ENCODE peak calls at places on chromosomes 7 and 10, in five cellular contexts. One of them, this sample, is unnamed.

GRCh38 chr7:158532093-158532627 is 55.5 kb downstream of the PTPRN2 start:
- DNase-seq in lower lobe of right lung: no peak
- DNase-seq in A549: no peak
- DNase-seq in HL-60: no peak
- DNase-seq in tibial artery: no peak
- DNase-seq in this sample: no peak

GRCh38 chr7:129569811-129570215 is 41.7 kb upstream of the NRF1 start:
- DNase-seq in HL-60: no peak
- DNase-seq in tibial artery: no peak
- DNase-seq in lower lobe of right lung: no peak
- DNase-seq in A549: peak
- DNase-seq in this sample: peak

GRCh38 chr7:136102881-136103280 is 125.7 kb upstream of the MTPN start:
- DNase-seq in tibial artery: no peak
- DNase-seq in lower lobe of right lung: no peak
- DNase-seq in A549: no peak
- DNase-seq in HL-60: no peak
- DNase-seq in this sample: no peak

GRCh38 chr7:96093435-96093834 is 228.5 kb downstream of the SLC25A13 start:
- DNase-seq in A549: peak
- DNase-seq in HL-60: no peak
- DNase-seq in lower lobe of right lung: no peak
- DNase-seq in tibial artery: no peak
- DNase-seq in this sample: no peak

GRCh38 chr10:12847361-12847975 is 154.0 kb downstream of the CCDC3 start:
- DNase-seq in A549: peak
- DNase-seq in lower lobe of right lung: no peak
- DNase-seq in HL-60: no peak
- DNase-seq in tibial artery: no peak
- DNase-seq in this sample: no peak

GRCh38 chr10:43172645-43173044 is 34.4 kb downstream of the CSGALNACT2 start:
- DNase-seq in tibial artery: no peak
- DNase-seq in A549: no peak
- DNase-seq in HL-60: no peak
- DNase-seq in lower lobe of right lung: no peak
- DNase-seq in this sample: no peak

GRCh38 chr10:13904053-13904452 is 317.3 kb downstream of the PRPF18 start:
- DNase-seq in lower lobe of right lung: peak
- DNase-seq in HL-60: no peak
- DNase-seq in A549: no peak
- DNase-seq in tibial artery: no peak
- DNase-seq in this sample: no peak

GRCh38 chr7:33072471-33072870 is 9.9 kb upstream of the NT5C3A start:
- DNase-seq in lower lobe of right lung: no peak
- DNase-seq in A549: no peak
- DNase-seq in tibial artery: no peak
- DNase-seq in HL-60: no peak
- DNase-seq in this sample: no peak

GRCh38 chr10:43688348-43688892 is 39.7 kb upstream of the ZNF32 start:
- DNase-seq in lower lobe of right lung: no peak
- DNase-seq in tibial artery: no peak
- DNase-seq in A549: no peak
- DNase-seq in HL-60: no peak
- DNase-seq in this sample: no peak

GRCh38 chr10:124657806-124658205 is 86.4 kb downstream of the FAM53B start:
- DNase-seq in tibial artery: no peak
- DNase-seq in A549: no peak
- DNase-seq in HL-60: peak
- DNase-seq in lower lobe of right lung: no peak
- DNase-seq in this sample: no peak

GRCh38 chr10:131872837-131873375 is 27.9 kb upstream of the PPP2R2D start:
- DNase-seq in lower lobe of right lung: no peak
- DNase-seq in tibial artery: peak
- DNase-seq in HL-60: no peak
- DNase-seq in A549: no peak
- DNase-seq in this sample: no peak

GRCh38 chr7:18727094-18727870 is 231.7 kb downstream of the HDAC9 start:
- DNase-seq in HL-60: no peak
- DNase-seq in A549: no peak
- DNase-seq in lower lobe of right lung: no peak
- DNase-seq in tibial artery: no peak
- DNase-seq in this sample: no peak

GRCh38 chr7:92837214-92837749 is 909 bp upstream of the CDK6 start:
- DNase-seq in HL-60: no peak
- DNase-seq in A549: no peak
- DNase-seq in tibial artery: no peak
- DNase-seq in lower lobe of right lung: no peak
- DNase-seq in this sample: no peak

GRCh38 chr7:25565949-25566348 is 337.7 kb upstream of the NPVF start:
- DNase-seq in lower lobe of right lung: peak
- DNase-seq in HL-60: peak
- DNase-seq in tibial artery: peak
- DNase-seq in A549: peak
- DNase-seq in this sample: peak

GRCh38 chr7:36943591-36944430 is 219.5 kb upstream of the AOAH start:
- DNase-seq in lower lobe of right lung: no peak
- DNase-seq in A549: no peak
- DNase-seq in tibial artery: no peak
- DNase-seq in HL-60: no peak
- DNase-seq in this sample: no peak

GRCh38 chr7:105890290-105890997 is 14.0 kb upstream of the ATXN7L1 start:
- DNase-seq in A549: no peak
- DNase-seq in tibial artery: no peak
- DNase-seq in HL-60: no peak
- DNase-seq in lower lobe of right lung: no peak
- DNase-seq in this sample: no peak

GRCh38 chr7:17965600-17965999 is 25.3 kb upstream of the SNX13 start:
- DNase-seq in tibial artery: no peak
- DNase-seq in lower lobe of right lung: no peak
- DNase-seq in A549: no peak
- DNase-seq in HL-60: no peak
- DNase-seq in this sample: no peak

GRCh38 chr10:3172081-3172445 is 519 bp downstream of the PITRM1 start:
- DNase-seq in tibial artery: no peak
- DNase-seq in HL-60: no peak
- DNase-seq in A549: peak
- DNase-seq in lower lobe of right lung: no peak
- DNase-seq in this sample: no peak

GRCh38 chr10:62501547-62501946 is 127.4 kb downstream of the ZNF365 start:
- DNase-seq in A549: no peak
- DNase-seq in tibial artery: no peak
- DNase-seq in HL-60: peak
- DNase-seq in lower lobe of right lung: no peak
- DNase-seq in this sample: no peak

GRCh38 chr10:90675621-90676020 is 182.2 kb downstream of the HTR7 start:
- DNase-seq in HL-60: no peak
- DNase-seq in A549: no peak
- DNase-seq in lower lobe of right lung: no peak
- DNase-seq in tibial artery: no peak
- DNase-seq in this sample: no peak

GRCh38 chr10:43055991-43056567 is 20.8 kb upstream of the RET start:
- DNase-seq in HL-60: no peak
- DNase-seq in tibial artery: no peak
- DNase-seq in lower lobe of right lung: peak
- DNase-seq in A549: no peak
- DNase-seq in this sample: no peak

GRCh38 chr7:91351374-91351773 is 87.1 kb downstream of the FZD1 start:
- DNase-seq in tibial artery: no peak
- DNase-seq in HL-60: no peak
- DNase-seq in A549: peak
- DNase-seq in lower lobe of right lung: no peak
- DNase-seq in this sample: no peak

GRCh38 chr10:79061441-79062315 is 7.1 kb upstream of the ZMIZ1 start:
- DNase-seq in HL-60: no peak
- DNase-seq in tibial artery: peak
- DNase-seq in A549: no peak
- DNase-seq in lower lobe of right lung: peak
- DNase-seq in this sample: peak

GRCh38 chr10:86648706-86649426 is 5.5 kb upstream of the OPN4 start:
- DNase-seq in lower lobe of right lung: no peak
- DNase-seq in HL-60: no peak
- DNase-seq in A549: peak
- DNase-seq in tibial artery: peak
- DNase-seq in this sample: peak

GRCh38 chr10:111522551-111522950 is 445.7 kb downstream of the ADRA2A start:
- DNase-seq in tibial artery: no peak
- DNase-seq in A549: no peak
- DNase-seq in HL-60: no peak
- DNase-seq in lower lobe of right lung: no peak
- DNase-seq in this sample: no peak

GRCh38 chr7:19621740-19622139 is 87.1 kb downstream of the POLR1F start:
- DNase-seq in HL-60: no peak
- DNase-seq in lower lobe of right lung: no peak
- DNase-seq in tibial artery: no peak
- DNase-seq in A549: no peak
- DNase-seq in this sample: no peak

GRCh38 chr7:51011710-51012350 is 229.1 kb upstream of the GRB10 start:
- DNase-seq in lower lobe of right lung: no peak
- DNase-seq in A549: no peak
- DNase-seq in HL-60: no peak
- DNase-seq in tibial artery: no peak
- DNase-seq in this sample: no peak

GRCh38 chr7:135757719-135758411 is 9.3 kb upstream of the FAM180A start:
- DNase-seq in A549: no peak
- DNase-seq in HL-60: no peak
- DNase-seq in lower lobe of right lung: no peak
- DNase-seq in tibial artery: peak
- DNase-seq in this sample: no peak

DNA sequence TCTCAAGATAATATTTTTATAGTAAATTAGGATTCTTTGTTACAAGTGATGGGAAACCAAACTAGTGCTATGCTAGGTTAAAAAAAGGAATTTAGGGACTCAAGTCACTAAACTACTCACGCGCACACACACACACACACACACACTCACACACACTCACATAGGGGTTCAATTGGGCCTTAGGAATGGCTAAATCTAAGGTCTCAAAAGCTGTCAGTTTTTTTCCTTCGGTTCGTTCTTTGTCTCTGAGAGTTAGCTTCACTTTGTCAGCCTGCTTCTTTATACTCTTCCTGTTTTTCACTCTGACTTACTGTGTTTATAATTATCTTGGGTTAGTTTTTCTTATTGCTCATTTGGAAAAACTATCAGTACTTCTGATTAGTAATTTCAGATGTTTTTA is 138.9 kb downstream of the ADK start:
- DNase-seq in tibial artery: no peak
- DNase-seq in lower lobe of right lung: no peak
- DNase-seq in HL-60: no peak
- DNase-seq in A549: no peak
- DNase-seq in this sample: no peak
- H3K27ac ChIP-seq in tibial artery: peak
- H3K27ac ChIP-seq in lower lobe of right lung: peak
- H3K27ac ChIP-seq in HL-60: no peak
- H3K27ac ChIP-seq in A549: no peak
- H3K27ac ChIP-seq in this sample: peak

GRCh38 chr10:52533986-52534385 is 219.9 kb downstream of the DKK1 start:
- DNase-seq in A549: no peak
- DNase-seq in HL-60: no peak
- DNase-seq in lower lobe of right lung: no peak
- DNase-seq in tibial artery: no peak
- DNase-seq in this sample: no peak

GRCh38 chr10:52532650-52533290 is 218.7 kb downstream of the DKK1 start:
- DNase-seq in HL-60: no peak
- DNase-seq in lower lobe of right lung: no peak
- DNase-seq in A549: no peak
- DNase-seq in tibial artery: no peak
- DNase-seq in this sample: no peak
- TF ChIP-seq CTCF in HL-60: no peak
- TF ChIP-seq CTCF in lower lobe of right lung: no peak
- TF ChIP-seq CTCF in A549: no peak
- TF ChIP-seq CTCF in tibial artery: no peak
- TF ChIP-seq CTCF in this sample: no peak

DNA sequence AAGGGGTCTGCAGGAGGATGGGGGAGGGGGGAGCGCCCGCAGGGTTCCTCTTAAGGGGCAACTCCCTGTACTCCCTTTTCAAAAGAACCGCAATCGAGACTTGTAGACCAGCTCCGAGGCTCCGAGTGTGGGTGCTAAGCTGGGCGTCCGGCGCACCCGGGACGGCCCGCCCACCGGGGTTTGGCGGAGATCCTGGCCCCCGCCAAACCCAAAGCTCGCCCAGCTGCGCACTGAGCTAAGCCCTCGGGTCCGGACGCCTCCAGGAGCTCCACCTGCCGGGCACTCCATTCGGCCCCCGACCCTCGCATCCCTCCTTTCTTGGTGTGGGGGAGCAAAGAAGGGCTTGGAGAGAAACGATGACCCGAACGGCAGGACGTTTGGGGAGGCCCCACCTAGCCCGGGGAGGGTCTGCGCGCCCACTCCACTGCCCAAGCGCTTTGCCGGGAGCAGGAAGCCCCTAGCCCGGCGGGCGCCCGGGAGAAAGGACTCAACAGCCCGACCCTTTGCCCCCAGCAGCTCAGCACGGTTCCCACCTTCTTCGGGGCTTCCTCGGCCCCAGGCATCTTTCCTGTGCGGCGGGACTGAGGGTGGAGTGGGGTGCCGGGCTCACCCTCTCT is 649 bp downstream of the AFAP1L2 start:
- DNase-seq in A549: peak
- DNase-seq in lower lobe of right lung: no peak
- DNase-seq in tibial artery: no peak
- DNase-seq in HL-60: no peak
- DNase-seq in this sample: no peak
- H3K4me3 ChIP-seq in A549: peak
- H3K4me3 ChIP-seq in lower lobe of right lung: peak
- H3K4me3 ChIP-seq in tibial artery: peak
- H3K4me3 ChIP-seq in HL-60: no peak
- H3K4me3 ChIP-seq in this sample: peak

GRCh38 chr10:32055478-32056135 is 618 bp downstream of the KIF5B start:
- DNase-seq in HL-60: peak
- DNase-seq in lower lobe of right lung: peak
- DNase-seq in A549: peak
- DNase-seq in tibial artery: peak
- DNase-seq in this sample: peak

GRCh38 chr10:32057041-32057372 is 782 bp upstream of the KIF5B start:
- DNase-seq in HL-60: no peak
- DNase-seq in tibial artery: no peak
- DNase-seq in A549: no peak
- DNase-seq in lower lobe of right lung: no peak
- DNase-seq in this sample: no peak

GRCh38 chr10:32050145-32050544 is 6.1 kb downstream of the KIF5B start:
- DNase-seq in lower lobe of right lung: no peak
- DNase-seq in A549: no peak
- DNase-seq in HL-60: no peak
- DNase-seq in tibial artery: no peak
- DNase-seq in this sample: no peak

GRCh38 chr10:32056136-32057040 is at the start of gene KIF5B:
- DNase-seq in HL-60: peak
- DNase-seq in lower lobe of right lung: peak
- DNase-seq in tibial artery: peak
- DNase-seq in A549: peak
- DNase-seq in this sample: peak

DNA sequence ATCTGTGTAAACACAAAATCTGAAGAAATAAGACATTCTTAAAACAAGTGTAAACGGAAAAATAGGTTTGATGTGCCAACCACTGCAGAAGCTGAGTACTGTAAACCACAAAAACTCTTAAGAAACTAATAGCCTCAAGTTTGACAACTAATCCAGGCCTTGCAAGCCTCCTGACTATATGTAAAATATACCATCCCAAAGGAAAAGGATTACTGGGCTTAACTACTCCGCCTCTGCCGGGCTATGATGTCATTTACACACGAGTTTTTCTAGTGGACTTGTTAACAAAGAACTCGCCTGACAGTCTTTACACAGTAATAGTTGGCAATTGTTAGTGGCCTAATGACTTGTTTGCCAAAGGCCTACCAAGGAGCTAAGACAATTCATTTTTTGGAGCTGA is 2.1 kb downstream of the KIF5B start:
- DNase-seq in A549: peak
- DNase-seq in lower lobe of right lung: no peak
- DNase-seq in HL-60: no peak
- DNase-seq in tibial artery: no peak
- DNase-seq in this sample: no peak
- H3K27ac ChIP-seq in A549: no peak
- H3K27ac ChIP-seq in lower lobe of right lung: peak
- H3K27ac ChIP-seq in HL-60: no peak
- H3K27ac ChIP-seq in tibial artery: peak
- H3K27ac ChIP-seq in this sample: peak

This sample was measured in stomach.